ENCODE peak calls at places on chromosomes 13 and 19, in eight cellular contexts. One of them, this sample, is unnamed.

GRCh38 chr13:76338003-76338402 is 548.2 kb downstream of the KCTD12 start:
- DNase-seq in CD8-positive, alpha-beta T cell: no peak
- DNase-seq in fibroblast of villous mesenchyme: no peak
- DNase-seq in mesothelial cell of epicardium: no peak
- DNase-seq in tibial artery: no peak
- DNase-seq in heart right ventricle: no peak
- DNase-seq in nephron progenitor cell: no peak
- DNase-seq in astrocyte of the cerebellum: no peak
- DNase-seq in this sample: no peak

GRCh38 chr13:69551193-69551592 is 556.4 kb upstream of the ATXN8OS start:
- DNase-seq in tibial artery: no peak
- DNase-seq in fibroblast of villous mesenchyme: no peak
- DNase-seq in mesothelial cell of epicardium: no peak
- DNase-seq in nephron progenitor cell: no peak
- DNase-seq in astrocyte of the cerebellum: no peak
- DNase-seq in heart right ventricle: no peak
- DNase-seq in CD8-positive, alpha-beta T cell: no peak
- DNase-seq in this sample: no peak

GRCh38 chr19:5251096-5252065 is 89.2 kb downstream of the PTPRS start:
- DNase-seq in mesothelial cell of epicardium: no peak
- DNase-seq in nephron progenitor cell: peak
- DNase-seq in fibroblast of villous mesenchyme: no peak
- DNase-seq in CD8-positive, alpha-beta T cell: no peak
- DNase-seq in heart right ventricle: no peak
- DNase-seq in astrocyte of the cerebellum: no peak
- DNase-seq in tibial artery: no peak
- DNase-seq in this sample: no peak

GRCh38 chr19:13839938-13840750 is 36.8 kb upstream of the NANOS3 start:
- DNase-seq in heart right ventricle: no peak
- DNase-seq in fibroblast of villous mesenchyme: no peak
- DNase-seq in tibial artery: peak
- DNase-seq in mesothelial cell of epicardium: no peak
- DNase-seq in nephron progenitor cell: no peak
- DNase-seq in CD8-positive, alpha-beta T cell: no peak
- DNase-seq in astrocyte of the cerebellum: no peak
- DNase-seq in this sample: peak

GRCh38 chr13:48741377-48741776 is 87.6 kb downstream of the CYSLTR2 start:
- DNase-seq in heart right ventricle: no peak
- DNase-seq in astrocyte of the cerebellum: no peak
- DNase-seq in mesothelial cell of epicardium: no peak
- DNase-seq in tibial artery: no peak
- DNase-seq in nephron progenitor cell: no peak
- DNase-seq in fibroblast of villous mesenchyme: peak
- DNase-seq in CD8-positive, alpha-beta T cell: no peak
- DNase-seq in this sample: no peak

GRCh38 chr13:59000770-59001169 is 1163.0 kb downstream of the DIAPH3 start:
- DNase-seq in nephron progenitor cell: no peak
- DNase-seq in heart right ventricle: no peak
- DNase-seq in mesothelial cell of epicardium: no peak
- DNase-seq in CD8-positive, alpha-beta T cell: no peak
- DNase-seq in tibial artery: no peak
- DNase-seq in fibroblast of villous mesenchyme: no peak
- DNase-seq in astrocyte of the cerebellum: no peak
- DNase-seq in this sample: no peak

GRCh38 chr13:76928456-76928855 is 19.9 kb upstream of the ACOD1 start:
- DNase-seq in astrocyte of the cerebellum: no peak
- DNase-seq in tibial artery: no peak
- DNase-seq in mesothelial cell of epicardium: no peak
- DNase-seq in nephron progenitor cell: no peak
- DNase-seq in CD8-positive, alpha-beta T cell: no peak
- DNase-seq in fibroblast of villous mesenchyme: peak
- DNase-seq in heart right ventricle: no peak
- DNase-seq in this sample: no peak

GRCh38 chr19:4977299-4978174 is 8.6 kb downstream of the KDM4B start:
- DNase-seq in nephron progenitor cell: no peak
- DNase-seq in tibial artery: peak
- DNase-seq in CD8-positive, alpha-beta T cell: no peak
- DNase-seq in heart right ventricle: no peak
- DNase-seq in astrocyte of the cerebellum: peak
- DNase-seq in fibroblast of villous mesenchyme: peak
- DNase-seq in mesothelial cell of epicardium: no peak
- DNase-seq in this sample: no peak

GRCh38 chr13:113652404-113653263 is 5.4 kb downstream of the ATP4B start:
- DNase-seq in CD8-positive, alpha-beta T cell: no peak
- DNase-seq in tibial artery: peak
- DNase-seq in nephron progenitor cell: no peak
- DNase-seq in fibroblast of villous mesenchyme: no peak
- DNase-seq in astrocyte of the cerebellum: no peak
- DNase-seq in mesothelial cell of epicardium: peak
- DNase-seq in heart right ventricle: no peak
- DNase-seq in this sample: peak

GRCh38 chr13:43846496-43846895 is 33.0 kb downstream of the CCDC122 start:
- DNase-seq in astrocyte of the cerebellum: no peak
- DNase-seq in fibroblast of villous mesenchyme: peak
- DNase-seq in nephron progenitor cell: no peak
- DNase-seq in heart right ventricle: no peak
- DNase-seq in CD8-positive, alpha-beta T cell: no peak
- DNase-seq in tibial artery: no peak
- DNase-seq in mesothelial cell of epicardium: no peak
- DNase-seq in this sample: no peak
- TF ChIP-seq CTCF in astrocyte of the cerebellum: no peak
- TF ChIP-seq CTCF in fibroblast of villous mesenchyme: no peak
- TF ChIP-seq CTCF in nephron progenitor cell: no peak
- TF ChIP-seq CTCF in heart right ventricle: no peak
- TF ChIP-seq CTCF in CD8-positive, alpha-beta T cell: no peak
- TF ChIP-seq CTCF in tibial artery: no peak
- TF ChIP-seq CTCF in mesothelial cell of epicardium: no peak
- TF ChIP-seq CTCF in this sample: no peak

GRCh38 chr19:42121666-42122069 is 10.6 kb downstream of the POU2F2 start:
- DNase-seq in tibial artery: peak
- DNase-seq in heart right ventricle: peak
- DNase-seq in nephron progenitor cell: no peak
- DNase-seq in CD8-positive, alpha-beta T cell: peak
- DNase-seq in mesothelial cell of epicardium: no peak
- DNase-seq in astrocyte of the cerebellum: no peak
- DNase-seq in fibroblast of villous mesenchyme: peak
- DNase-seq in this sample: peak

GRCh38 chr19:42124386-42124901 is 7.8 kb downstream of the POU2F2 start:
- DNase-seq in mesothelial cell of epicardium: no peak
- DNase-seq in tibial artery: no peak
- DNase-seq in CD8-positive, alpha-beta T cell: no peak
- DNase-seq in heart right ventricle: no peak
- DNase-seq in nephron progenitor cell: no peak
- DNase-seq in astrocyte of the cerebellum: no peak
- DNase-seq in fibroblast of villous mesenchyme: no peak
- DNase-seq in this sample: no peak

GRCh38 chr19:42123765-42124164 is 8.5 kb downstream of the POU2F2 start:
- DNase-seq in astrocyte of the cerebellum: no peak
- DNase-seq in CD8-positive, alpha-beta T cell: no peak
- DNase-seq in nephron progenitor cell: no peak
- DNase-seq in mesothelial cell of epicardium: no peak
- DNase-seq in heart right ventricle: no peak
- DNase-seq in fibroblast of villous mesenchyme: no peak
- DNase-seq in tibial artery: no peak
- DNase-seq in this sample: no peak

GRCh38 chr19:42121036-42121621 is 11.1 kb downstream of the POU2F2 start:
- DNase-seq in CD8-positive, alpha-beta T cell: no peak
- DNase-seq in heart right ventricle: no peak
- DNase-seq in tibial artery: no peak
- DNase-seq in fibroblast of villous mesenchyme: no peak
- DNase-seq in astrocyte of the cerebellum: no peak
- DNase-seq in nephron progenitor cell: no peak
- DNase-seq in mesothelial cell of epicardium: no peak
- DNase-seq in this sample: no peak

DNA sequence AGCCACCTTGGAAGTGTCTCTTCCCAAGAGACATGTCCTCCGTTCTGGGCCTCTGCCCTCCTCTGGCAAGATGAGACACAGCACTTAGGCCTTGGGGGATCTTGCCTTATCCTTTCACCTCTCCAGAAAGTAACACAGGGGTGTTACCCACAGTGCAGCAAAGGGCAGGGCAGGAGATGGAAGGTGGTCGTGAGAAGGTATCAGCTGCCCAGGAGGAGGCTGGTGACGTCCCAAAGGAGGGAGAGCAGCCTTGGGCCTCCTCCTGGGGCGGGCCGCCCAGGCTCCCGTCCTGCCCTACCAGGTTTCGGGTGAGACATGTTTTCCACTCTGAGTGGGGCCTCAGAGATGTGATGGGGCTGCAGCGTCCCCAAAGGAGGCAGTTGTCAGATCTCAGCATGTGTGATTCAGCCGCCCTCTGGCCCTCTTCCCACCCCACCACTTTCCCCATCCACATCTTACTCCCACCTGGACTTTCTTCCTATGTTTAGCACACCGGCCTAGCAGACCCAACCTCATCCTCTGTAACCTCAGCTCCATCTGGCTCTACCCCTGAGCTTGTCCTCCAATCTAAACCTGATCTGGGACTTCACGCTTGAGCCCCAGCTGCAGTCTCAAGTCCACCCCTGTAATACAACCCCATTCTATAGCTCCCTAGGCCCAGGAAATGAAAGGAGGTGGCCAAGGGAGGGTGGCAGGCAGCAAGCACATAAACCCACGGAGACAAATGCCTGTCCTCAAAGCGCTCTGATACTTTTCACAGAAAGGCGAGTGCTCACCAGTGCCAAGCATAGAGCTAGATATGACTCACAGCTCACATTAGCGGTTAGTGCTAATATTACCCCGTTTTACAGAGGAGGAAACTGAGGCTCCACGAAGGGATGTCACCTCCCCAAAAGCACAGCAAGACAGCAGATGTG is 9.3 kb downstream of the POU2F2 start:
- DNase-seq in tibial artery: no peak
- DNase-seq in fibroblast of villous mesenchyme: no peak
- DNase-seq in mesothelial cell of epicardium: no peak
- DNase-seq in CD8-positive, alpha-beta T cell: no peak
- DNase-seq in astrocyte of the cerebellum: no peak
- DNase-seq in heart right ventricle: no peak
- DNase-seq in nephron progenitor cell: no peak
- DNase-seq in this sample: no peak
- TF ChIP-seq CTCF in tibial artery: no peak
- TF ChIP-seq CTCF in fibroblast of villous mesenchyme: no peak
- TF ChIP-seq CTCF in mesothelial cell of epicardium: no peak
- TF ChIP-seq CTCF in CD8-positive, alpha-beta T cell: no peak
- TF ChIP-seq CTCF in astrocyte of the cerebellum: no peak
- TF ChIP-seq CTCF in heart right ventricle: no peak
- TF ChIP-seq CTCF in nephron progenitor cell: no peak
- TF ChIP-seq CTCF in this sample: no peak

DNA sequence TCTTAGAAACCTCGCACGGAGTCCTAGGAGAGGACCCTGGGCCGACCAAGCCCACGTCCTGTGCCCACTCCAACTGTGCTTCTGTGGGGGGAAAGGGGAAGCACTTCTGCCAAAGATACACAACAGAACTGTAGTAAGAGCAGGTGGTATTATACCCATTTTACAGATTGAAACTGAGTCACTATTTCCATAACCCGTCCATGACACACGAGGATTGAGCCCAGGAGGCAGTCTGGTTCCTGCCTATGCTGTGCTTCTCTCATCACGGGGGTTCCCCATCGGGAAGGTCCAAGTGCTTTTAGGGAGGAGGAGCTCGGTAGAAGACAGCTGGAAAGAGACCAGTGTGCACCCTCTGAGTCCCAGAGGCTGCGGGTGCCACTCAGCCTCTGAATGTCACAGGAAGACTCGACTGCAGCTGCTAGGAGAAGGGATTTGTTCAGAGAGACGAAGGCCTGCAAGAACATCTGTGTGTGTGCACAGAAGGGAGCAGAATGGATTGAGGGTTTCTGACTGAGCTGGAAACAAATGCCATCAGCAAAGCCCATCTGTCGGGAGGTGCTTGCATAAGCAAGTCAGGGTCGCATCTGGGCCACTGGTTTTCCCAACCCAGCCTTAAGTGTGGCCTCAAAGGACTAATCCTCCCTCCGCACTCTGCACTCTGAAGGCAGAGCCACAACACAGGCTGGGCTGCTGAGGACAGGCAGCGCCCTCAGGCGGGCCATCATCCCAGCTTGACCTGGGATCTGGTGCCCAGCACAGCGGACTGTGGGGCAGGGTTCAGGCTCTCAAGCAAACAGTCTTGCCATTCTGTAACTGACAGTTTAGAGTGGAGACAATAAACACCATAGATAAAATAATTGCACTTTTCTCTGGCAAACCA is 150.0 kb downstream of the DPF1 start:
- DNase-seq in astrocyte of the cerebellum: no peak
- DNase-seq in nephron progenitor cell: peak
- DNase-seq in CD8-positive, alpha-beta T cell: no peak
- DNase-seq in heart right ventricle: no peak
- DNase-seq in fibroblast of villous mesenchyme: peak
- DNase-seq in tibial artery: no peak
- DNase-seq in mesothelial cell of epicardium: no peak
- DNase-seq in this sample: no peak
- TF ChIP-seq CTCF in astrocyte of the cerebellum: no peak
- TF ChIP-seq CTCF in nephron progenitor cell: no peak
- TF ChIP-seq CTCF in CD8-positive, alpha-beta T cell: no peak
- TF ChIP-seq CTCF in heart right ventricle: no peak
- TF ChIP-seq CTCF in fibroblast of villous mesenchyme: peak
- TF ChIP-seq CTCF in tibial artery: no peak
- TF ChIP-seq CTCF in mesothelial cell of epicardium: no peak
- TF ChIP-seq CTCF in this sample: no peak

GRCh38 chr19:58518261-58519086 is 1.1 kb downstream of the ZBTB45 start:
- DNase-seq in mesothelial cell of epicardium: no peak
- DNase-seq in nephron progenitor cell: no peak
- DNase-seq in heart right ventricle: no peak
- DNase-seq in astrocyte of the cerebellum: no peak
- DNase-seq in fibroblast of villous mesenchyme: no peak
- DNase-seq in tibial artery: no peak
- DNase-seq in CD8-positive, alpha-beta T cell: no peak
- DNase-seq in this sample: no peak

GRCh38 chr19:58519087-58519354 is 589 bp downstream of the ZBTB45 start:
- DNase-seq in heart right ventricle: peak
- DNase-seq in mesothelial cell of epicardium: peak
- DNase-seq in nephron progenitor cell: peak
- DNase-seq in astrocyte of the cerebellum: no peak
- DNase-seq in fibroblast of villous mesenchyme: peak
- DNase-seq in tibial artery: peak
- DNase-seq in CD8-positive, alpha-beta T cell: peak
- DNase-seq in this sample: peak

GRCh38 chr19:58519355-58520256 is at the start of gene ZBTB45:
- DNase-seq in nephron progenitor cell: peak
- DNase-seq in astrocyte of the cerebellum: peak
- DNase-seq in heart right ventricle: peak
- DNase-seq in fibroblast of villous mesenchyme: peak
- DNase-seq in tibial artery: peak
- DNase-seq in mesothelial cell of epicardium: peak
- DNase-seq in CD8-positive, alpha-beta T cell: peak
- DNase-seq in this sample: peak

GRCh38 chr19:58520257-58520599 is 618 bp upstream of the ZBTB45 start:
- DNase-seq in astrocyte of the cerebellum: no peak
- DNase-seq in fibroblast of villous mesenchyme: no peak
- DNase-seq in nephron progenitor cell: no peak
- DNase-seq in heart right ventricle: no peak
- DNase-seq in tibial artery: no peak
- DNase-seq in mesothelial cell of epicardium: no peak
- DNase-seq in CD8-positive, alpha-beta T cell: no peak
- DNase-seq in this sample: no peak

GRCh38 chr19:58522709-58523108 is 3.1 kb upstream of the ZBTB45 start:
- DNase-seq in nephron progenitor cell: no peak
- DNase-seq in CD8-positive, alpha-beta T cell: no peak
- DNase-seq in mesothelial cell of epicardium: no peak
- DNase-seq in tibial artery: no peak
- DNase-seq in fibroblast of villous mesenchyme: no peak
- DNase-seq in heart right ventricle: no peak
- DNase-seq in astrocyte of the cerebellum: no peak
- DNase-seq in this sample: no peak
- TF ChIP-seq CTCF in nephron progenitor cell: no peak
- TF ChIP-seq CTCF in CD8-positive, alpha-beta T cell: no peak
- TF ChIP-seq CTCF in mesothelial cell of epicardium: no peak
- TF ChIP-seq CTCF in tibial artery: no peak
- TF ChIP-seq CTCF in fibroblast of villous mesenchyme: no peak
- TF ChIP-seq CTCF in heart right ventricle: no peak
- TF ChIP-seq CTCF in astrocyte of the cerebellum: no peak
- TF ChIP-seq CTCF in this sample: no peak

This sample was measured in natural killer cell.